ENCODE peak calls at places on chromosomes 6 and 20, in four cellular contexts. P is endothelial cell, J is cardiac fibroblast, U is B cell. X is an unnamed sample.

GRCh38 chr20:40683221-40683893 is 5.7 kb downstream of the MAFB start:
- DNase-seq in P (peak), J (peak), U (no peak), X (no peak)

GRCh38 chr20:32960849-32961731 is 43.1 kb downstream of the SUN5 start:
- DNase-seq in P (no peak), J (no peak), U (no peak), X (peak)

GRCh38 chr6:51541847-51542246 is 545.6 kb downstream of the PKHD1 start:
- DNase-seq in P (no peak), J (no peak), U (no peak), X (no peak)

GRCh38 chr20:17662333-17663039 is 19.6 kb downstream of the RRBP1 start:
- DNase-seq in P (no peak), J (peak), U (no peak), X (no peak)

GRCh38 chr6:71287038-71287437 is 1.6 kb upstream of the OGFRL1 start:
- DNase-seq in P (no peak), J (peak), U (peak), X (no peak)

GRCh38 chr6:147949981-147950622 is 392.5 kb upstream of the SASH1 start:
- DNase-seq in P (no peak), J (peak), U (no peak), X (no peak)

GRCh38 chr6:46014511-46015118 is 1.0 kb downstream of the CLIC5 start:
- DNase-seq in P (peak), J (no peak), U (peak), X (no peak)

GRCh38 chr6:34315780-34316179 is 67.0 kb upstream of the SMIM29 start:
- DNase-seq in P (no peak), J (no peak), U (peak), X (peak)

GRCh38 chr6:40542175-40542764 is 44.9 kb downstream of the LRFN2 start:
- DNase-seq in P (no peak), J (no peak), U (no peak), X (no peak)

GRCh38 chr20:59439243-59439642 is 138.8 kb downstream of the EDN3 start:
- DNase-seq in P (no peak), J (no peak), U (no peak), X (no peak)

GRCh38 chr6:35079311-35080000 is 61.7 kb downstream of the TCP11 start:
- DNase-seq in P (no peak), J (no peak), U (no peak), X (no peak)

GRCh38 chr20:46715292-46715756 is 5.9 kb downstream of the SLC2A10 start:
- DNase-seq in P (peak), J (peak), U (no peak), X (no peak)

GRCh38 chr20:58327211-58327610 is 17.7 kb downstream of the RAB22A start:
- DNase-seq in P (no peak), J (peak), U (no peak), X (no peak)

GRCh38 chr20:57794600-57795346 is 85.0 kb upstream of the PMEPA1 start:
- DNase-seq in P (no peak), J (no peak), U (no peak), X (no peak)

GRCh38 chr6:8536122-8536521 is 100.8 kb upstream of the SLC35B3 start:
- DNase-seq in P (no peak), J (no peak), U (no peak), X (no peak)

GRCh38 chr6:139587469-139587868 is 213.0 kb upstream of the CITED2 start:
- DNase-seq in P (no peak), J (peak), U (no peak), X (no peak)

DNA sequence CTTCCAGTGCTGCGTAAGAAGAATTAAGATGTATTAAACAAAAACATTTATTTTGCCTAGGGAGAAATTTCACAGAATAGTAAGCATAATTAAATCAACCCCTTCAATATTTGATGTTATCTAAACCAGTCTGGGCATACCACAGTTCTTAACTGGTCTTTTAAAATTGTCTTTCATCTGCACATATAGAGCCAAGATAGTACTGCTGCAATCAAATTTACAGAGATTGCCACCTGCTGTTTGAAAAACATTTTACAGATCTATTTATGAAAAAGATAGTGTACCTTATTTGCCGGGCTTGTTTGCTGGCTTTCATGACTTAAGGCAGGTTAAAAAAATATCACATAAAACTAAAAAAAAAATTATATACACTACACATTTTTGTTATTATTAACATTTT is 323.2 kb downstream of the ADGRB3 start:
- DNase-seq in P (no peak), J (peak), U (no peak), X (no peak)
- TF ChIP-seq CTCF in P (peak), J (no peak), U (no peak), X (peak)

DNA sequence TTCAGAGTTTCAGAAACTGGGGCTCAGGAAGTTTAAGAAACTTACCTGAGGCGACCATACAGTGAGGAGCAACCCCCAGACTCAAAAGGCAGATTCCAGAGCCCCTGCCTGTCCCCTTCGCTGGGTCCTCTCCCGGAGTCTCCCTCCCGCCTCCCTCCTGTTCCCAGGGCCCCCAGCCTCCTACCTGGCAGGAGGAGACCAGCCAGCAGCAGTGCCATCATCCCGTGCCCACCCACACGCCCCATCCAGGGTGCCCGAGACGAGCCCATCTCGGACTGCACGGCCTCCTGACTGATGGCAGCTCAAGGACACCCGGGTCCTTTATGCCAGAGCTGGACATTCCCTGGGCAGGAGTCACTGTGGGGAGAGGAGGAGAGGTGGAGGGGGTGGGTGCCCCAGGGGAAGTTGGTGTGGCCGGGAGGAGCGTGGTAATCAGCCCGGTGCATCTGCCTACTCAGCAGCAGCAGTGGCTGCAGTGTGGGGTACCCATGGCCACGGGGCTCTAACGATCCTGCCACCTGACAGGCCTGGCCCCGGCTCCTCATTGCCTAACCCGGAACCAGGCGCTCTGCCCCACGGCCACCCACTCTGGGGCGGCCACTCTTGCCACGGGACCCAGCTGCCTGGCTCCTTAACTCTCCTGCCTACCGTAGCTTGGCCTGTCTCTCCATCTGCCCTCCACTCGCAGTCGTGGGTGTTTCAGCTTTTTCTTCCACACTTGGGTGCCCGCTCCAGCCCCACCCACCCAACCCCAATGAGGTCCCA is at the start of gene CDSN:
- DNase-seq in P (no peak), J (no peak), U (peak), X (no peak)
- TF ChIP-seq CTCF in P (no peak), J (no peak), U (no peak), X (no peak)

GRCh38 chr20:39103305-39103704 is 141.2 kb downstream of the DHX35 start:
- DNase-seq in P (no peak), J (no peak), U (no peak), X (no peak)

GRCh38 chr20:39107741-39108140 is 145.6 kb downstream of the DHX35 start:
- DNase-seq in P (no peak), J (no peak), U (no peak), X (no peak)

GRCh38 chr20:39103732-39104131 is 141.6 kb downstream of the DHX35 start:
- DNase-seq in P (no peak), J (peak), U (no peak), X (no peak)

GRCh38 chr20:39106791-39107190 is 144.6 kb downstream of the DHX35 start:
- DNase-seq in P (no peak), J (no peak), U (no peak), X (no peak)

GRCh38 chr20:39105551-39105950 is 143.4 kb downstream of the DHX35 start:
- DNase-seq in P (no peak), J (no peak), U (no peak), X (no peak)
- TF ChIP-seq CTCF in P (no peak), J (no peak), U (no peak), X (no peak)

GRCh38 chr20:63215101-63216040 is 560 bp downstream of the YTHDF1 start:
- DNase-seq in P (peak), J (peak), U (no peak), X (peak)
- TF ChIP-seq CTCF in P (peak), J (peak), U (no peak), X (peak)

GRCh38 chr6:149501768-149502167 is 17.0 kb upstream of the ZC3H12D start:
- DNase-seq in P (no peak), J (no peak), U (no peak), X (no peak)
- TF ChIP-seq CTCF in P (no peak), J (no peak), U (no peak), X (no peak)

X was measured in GM10248.